ENCODE peak calls at places on chromosomes 12 and 14, in six cellular contexts. L is stimulated activated CD8-positive, alpha-beta memory T cell treated with anti-CD3 and anti-CD28 coated beads, Interleukin-4, amount 100 ng/mL, for 1 hour; F is NCI-H1092; A is neural crest cell; C is iris pigment epithelial cell; T is CD4-positive, CD25-positive, alpha-beta regulatory T cell. X is an unnamed sample.

GRCh38 chr12:45122776-45123380 is 72.0 kb upstream of the DBX2 start:
- DNase-seq in C (peak), F (no peak), L (no peak), T (no peak), A (no peak), X (peak)

GRCh38 chr14:64945431-64945830 is 2.9 kb upstream of the GPX2 start:
- DNase-seq in F (no peak), T (no peak), L (no peak), C (no peak), A (no peak), X (no peak)

GRCh38 chr12:114165921-114166320 is 199.8 kb upstream of the RBM19 start:
- DNase-seq in F (no peak), T (no peak), L (no peak), A (no peak), C (no peak), X (no peak)

GRCh38 chr12:62758216-62758615 is 176.7 kb downstream of the PPM1H start:
- DNase-seq in T (no peak), L (no peak), F (no peak), C (peak), A (no peak), X (no peak)

GRCh38 chr14:103207404-103208072 is 84.3 kb downstream of the TNFAIP2 start:
- DNase-seq in C (peak), T (no peak), L (no peak), F (no peak), A (no peak), X (no peak)

GRCh38 chr12:47077206-47078085 is 2.0 kb upstream of the PCED1B start:
- DNase-seq in L (no peak), C (no peak), F (no peak), T (no peak), A (no peak), X (no peak)

GRCh38 chr12:127272864-127273263 is 994.1 kb upstream of the TMEM132C start:
- DNase-seq in C (peak), L (no peak), T (no peak), A (no peak), F (no peak), X (no peak)

GRCh38 chr12:1515428-1515827 is 79.0 kb downstream of the FBXL14 start:
- DNase-seq in F (no peak), A (no peak), T (no peak), C (no peak), L (no peak), X (no peak)

GRCh38 chr12:119826661-119827435 is 50.3 kb downstream of the CIT start:
- DNase-seq in L (no peak), A (no peak), F (no peak), T (no peak), C (peak), X (no peak)

GRCh38 chr12:113370923-113371682 is 12.7 kb downstream of the PLBD2 start:
- DNase-seq in C (no peak), T (no peak), A (no peak), L (no peak), F (no peak), X (no peak)

GRCh38 chr14:64746298-64747250 is 42.4 kb downstream of the PLEKHG3 start:
- DNase-seq in C (no peak), T (no peak), F (no peak), A (no peak), L (no peak), X (no peak)

GRCh38 chr14:36952702-36953101 is 219.7 kb downstream of the SLC25A21 start:
- DNase-seq in F (no peak), A (no peak), C (peak), L (no peak), T (no peak), X (no peak)

GRCh38 chr12:13293086-13293485 is 96.6 kb downstream of the EMP1 start:
- DNase-seq in F (no peak), A (no peak), L (no peak), C (peak), T (no peak), X (peak)

GRCh38 chr14:64438181-64438839 is 27.0 kb upstream of the AKAP5 start:
- DNase-seq in F (no peak), T (no peak), C (peak), L (no peak), A (no peak), X (no peak)

GRCh38 chr14:91113829-91114078 is at the start of gene DGLUCY:
- DNase-seq in T (no peak), L (peak), F (peak), A (no peak), C (peak), X (no peak)

GRCh38 chr12:76264617-76265016 is 83.6 kb downstream of the BBS10 start:
- DNase-seq in F (no peak), C (peak), L (no peak), A (no peak), T (no peak), X (no peak)

GRCh38 chr12:65171870-65172269 is 2.5 kb downstream of the LEMD3 start:
- DNase-seq in T (peak), A (no peak), C (no peak), L (no peak), F (no peak), X (no peak)

GRCh38 chr14:57060276-57060956 is 208.3 kb downstream of the EXOC5 start:
- DNase-seq in A (no peak), F (no peak), L (no peak), C (peak), T (peak), X (no peak)

GRCh38 chr12:128542844-128543243 is 275.9 kb downstream of the TMEM132C start:
- DNase-seq in C (no peak), A (no peak), T (peak), L (no peak), F (no peak), X (no peak)

GRCh38 chr14:62269204-62269603 is 507.0 kb downstream of the SNAPC1 start:
- DNase-seq in L (no peak), F (no peak), A (no peak), C (peak), T (no peak), X (no peak)

GRCh38 chr14:92619671-92620437 is 106.3 kb downstream of the RIN3 start:
- DNase-seq in L (no peak), C (no peak), T (no peak), A (no peak), F (no peak), X (no peak)

GRCh38 chr12:64077922-64078321 is 144.2 kb downstream of the KICS2 start:
- DNase-seq in F (no peak), T (no peak), A (no peak), C (no peak), L (no peak), X (peak)

GRCh38 chr12:91189526-91189925 is 6.9 kb upstream of the DCN start:
- DNase-seq in T (no peak), A (no peak), C (peak), L (no peak), F (no peak), X (no peak)

GRCh38 chr12:25500651-25501050 is 52.4 kb downstream of the LMNTD1 start:
- DNase-seq in A (no peak), C (no peak), T (no peak), F (no peak), L (no peak), X (no peak)

GRCh38 chr12:115000038-115000437 is 316.1 kb upstream of the TBX3 start:
- DNase-seq in C (peak), F (no peak), L (no peak), A (no peak), T (no peak), X (no peak)

GRCh38 chr14:56570295-56570694 is 9.3 kb upstream of the TMEM260 start:
- DNase-seq in L (no peak), F (no peak), A (no peak), C (no peak), T (no peak), X (no peak)

GRCh38 chr12:131681257-131681620 is 29.7 kb upstream of the SFSWAP start:
- DNase-seq in T (no peak), L (no peak), C (no peak), F (no peak), A (no peak), X (no peak)

GRCh38 chr12:2268478-2269286 is 215.9 kb downstream of the CACNA1C start:
- DNase-seq in L (no peak), T (no peak), A (no peak), F (no peak), C (peak), X (no peak)

X was measured in SJCRH30.